ENCODE peak calls at places on chromosomes 5 and 9, in ten cellular contexts. P is pons; B is aorta; R is GM18507; D is coronary artery; W is HCT116; F is activated effector memory CD4-positive, alpha-beta T cell treated with anti-CD3 and anti-CD28 coated beads, Interleukin-2, amount 50 U/mL, for 16 hours; T is cardiac septum; N is brain microvascular endothelial cell; G is stimulated activated CD8-positive, alpha-beta memory T cell treated with anti-CD3 and anti-CD28 coated beads, Interleukin-7, amount 100 ng/mL, for 48 hours. Y is an unnamed sample.

GRCh38 chr5:79183617-79184016 is 52.3 kb upstream of the JMY start:
- DNase-seq in P (no peak), B (no peak), R (no peak), D (no peak), W (no peak), F (no peak), T (no peak), N (no peak), G (no peak), Y (no peak)

GRCh38 chr5:32225445-32225844 is 51.3 kb upstream of the GOLPH3 start:
- DNase-seq in P (no peak), B (no peak), R (no peak), D (no peak), W (no peak), F (no peak), T (no peak), N (peak; percentile 13), G (no peak), Y (peak; percentile 50)

GRCh38 chr5:108629779-108630178 is 117.9 kb upstream of the FER start:
- DNase-seq in P (no peak), B (no peak), R (no peak), D (no peak), W (no peak), F (no peak), T (no peak), N (no peak), G (no peak), Y (no peak)

GRCh38 chr9:746661-747434 is 94.6 kb upstream of the DMRT1 start:
- DNase-seq in P (no peak), B (no peak), R (no peak), D (no peak), W (no peak), F (no peak), T (no peak), N (no peak), G (no peak), Y (no peak)

GRCh38 chr5:10703676-10704075 is 57.4 kb downstream of the DAP start:
- DNase-seq in P (no peak), B (no peak), R (no peak), D (no peak), W (no peak), F (no peak), T (no peak), N (no peak), G (no peak), Y (no peak)

GRCh38 chr5:36462295-36463021 is 143.9 kb upstream of the SLC1A3 start:
- DNase-seq in P (no peak), B (no peak), R (no peak), D (no peak), W (no peak), F (no peak), T (no peak), N (no peak), G (no peak), Y (no peak)

GRCh38 chr5:136123236-136123768 is 9.3 kb upstream of the SMAD5 start:
- DNase-seq in P (no peak), B (no peak), R (no peak), D (no peak), W (peak; percentile 40), F (no peak), T (no peak), N (no peak), G (no peak), Y (no peak)

GRCh38 chr5:135192351-135192750 is 158.3 kb upstream of the PITX1 start:
- DNase-seq in P (no peak), B (no peak), R (no peak), D (no peak), W (no peak), F (peak; percentile 38), T (no peak), N (no peak), G (no peak), Y (no peak)

GRCh38 chr5:98769006-98769255 is 4.5 kb upstream of the RGMB start:
- DNase-seq in P (no peak), B (peak; percentile 83), R (no peak), D (no peak), W (no peak), F (peak; percentile 80), T (no peak), N (no peak), G (no peak), Y (no peak)